ENCODE peak calls at places on chromosomes 12 and 14, in four cellular contexts. One of them, this sample, is unnamed.

GRCh38 chr12:68491204-68491960 is 119.3 kb upstream of the RAP1B start:
- DNase-seq in tibial artery: no peak
- DNase-seq in PC-3: no peak
- DNase-seq in heart left ventricle: no peak
- DNase-seq in this sample: no peak

GRCh38 chr14:103031956-103032355 is 25.4 kb downstream of the CDC42BPB start:
- DNase-seq in heart left ventricle: no peak
- DNase-seq in PC-3: peak
- DNase-seq in tibial artery: no peak
- DNase-seq in this sample: no peak

GRCh38 chr12:127293507-127294310 is 973.3 kb upstream of the TMEM132C start:
- DNase-seq in PC-3: peak
- DNase-seq in tibial artery: no peak
- DNase-seq in heart left ventricle: peak
- DNase-seq in this sample: peak

GRCh38 chr14:81400202-81400678 is at the start of gene STON2:
- DNase-seq in tibial artery: no peak
- DNase-seq in PC-3: peak
- DNase-seq in heart left ventricle: no peak
- DNase-seq in this sample: no peak

GRCh38 chr12:3225796-3226180 is 148.6 kb downstream of the TSPAN9 start:
- DNase-seq in tibial artery: no peak
- DNase-seq in heart left ventricle: no peak
- DNase-seq in PC-3: no peak
- DNase-seq in this sample: no peak

GRCh38 chr14:98171654-98172053 is 1100.3 kb downstream of the BCL11B start:
- DNase-seq in tibial artery: no peak
- DNase-seq in PC-3: no peak
- DNase-seq in heart left ventricle: no peak
- DNase-seq in this sample: no peak

GRCh38 chr12:127548123-127548553 is 718.8 kb upstream of the TMEM132C start:
- DNase-seq in heart left ventricle: no peak
- DNase-seq in tibial artery: no peak
- DNase-seq in PC-3: peak
- DNase-seq in this sample: no peak

GRCh38 chr14:83556746-83557460 is 1973.0 kb upstream of the FLRT2 start:
- DNase-seq in tibial artery: no peak
- DNase-seq in heart left ventricle: no peak
- DNase-seq in PC-3: peak
- DNase-seq in this sample: no peak

GRCh38 chr12:108360487-108360886 is 21.4 kb upstream of the CMKLR1 start:
- DNase-seq in PC-3: no peak
- DNase-seq in tibial artery: peak
- DNase-seq in heart left ventricle: no peak
- DNase-seq in this sample: peak

GRCh38 chr12:31772186-31772585 is 43.4 kb upstream of the AMN1 start:
- DNase-seq in PC-3: no peak
- DNase-seq in tibial artery: no peak
- DNase-seq in heart left ventricle: no peak
- DNase-seq in this sample: no peak

GRCh38 chr12:115597157-115597712 is 680.3 kb downstream of the MED13L start:
- DNase-seq in heart left ventricle: no peak
- DNase-seq in PC-3: peak
- DNase-seq in tibial artery: no peak
- DNase-seq in this sample: no peak

GRCh38 chr14:81018714-81019512 is 63.5 kb downstream of the TSHR start:
- DNase-seq in tibial artery: no peak
- DNase-seq in PC-3: no peak
- DNase-seq in heart left ventricle: no peak
- DNase-seq in this sample: no peak

GRCh38 chr14:57389646-57390036 is 745 bp upstream of the NAA30 start:
- DNase-seq in heart left ventricle: no peak
- DNase-seq in tibial artery: no peak
- DNase-seq in PC-3: no peak
- DNase-seq in this sample: no peak

GRCh38 chr14:68471964-68472508 is 320.8 kb downstream of the ZFP36L1 start:
- DNase-seq in heart left ventricle: no peak
- DNase-seq in PC-3: no peak
- DNase-seq in tibial artery: no peak
- DNase-seq in this sample: no peak

GRCh38 chr12:79707830-79708229 is 17.1 kb upstream of the PAWR start:
- DNase-seq in tibial artery: no peak
- DNase-seq in heart left ventricle: no peak
- DNase-seq in PC-3: no peak
- DNase-seq in this sample: no peak

GRCh38 chr14:36271222-36271621 is 49.2 kb downstream of the MBIP start:
- DNase-seq in PC-3: no peak
- DNase-seq in tibial artery: no peak
- DNase-seq in heart left ventricle: no peak
- DNase-seq in this sample: no peak

GRCh38 chr12:107126688-107127481 is 33.5 kb upstream of the CRY1 start:
- DNase-seq in PC-3: peak
- DNase-seq in tibial artery: no peak
- DNase-seq in heart left ventricle: no peak
- DNase-seq in this sample: no peak

GRCh38 chr12:25994252-25994651 is 35.8 kb downstream of the RASSF8 start:
- DNase-seq in tibial artery: no peak
- DNase-seq in heart left ventricle: no peak
- DNase-seq in PC-3: peak
- DNase-seq in this sample: no peak

GRCh38 chr14:103361868-103362267 is 23.3 kb upstream of the MARK3 start:
- DNase-seq in PC-3: peak
- DNase-seq in heart left ventricle: no peak
- DNase-seq in tibial artery: no peak
- DNase-seq in this sample: no peak

GRCh38 chr12:63869656-63870055 is 25.2 kb downstream of the SRGAP1 start:
- DNase-seq in PC-3: peak
- DNase-seq in tibial artery: no peak
- DNase-seq in heart left ventricle: no peak
- DNase-seq in this sample: no peak

GRCh38 chr14:94043111-94043755 is 17.1 kb downstream of the OTUB2 start:
- DNase-seq in heart left ventricle: no peak
- DNase-seq in PC-3: no peak
- DNase-seq in tibial artery: no peak
- DNase-seq in this sample: peak

GRCh38 chr12:102406033-102406584 is 74.3 kb downstream of the IGF1 start:
- DNase-seq in tibial artery: no peak
- DNase-seq in PC-3: no peak
- DNase-seq in heart left ventricle: peak
- DNase-seq in this sample: no peak

GRCh38 chr12:43861847-43862150 is 25.9 kb downstream of the TMEM117 start:
- DNase-seq in PC-3: no peak
- DNase-seq in tibial artery: no peak
- DNase-seq in heart left ventricle: no peak
- DNase-seq in this sample: no peak

GRCh38 chr12:15729097-15729496 is 60.1 kb downstream of the EPS8 start:
- DNase-seq in heart left ventricle: no peak
- DNase-seq in PC-3: no peak
- DNase-seq in tibial artery: no peak
- DNase-seq in this sample: no peak
- H3K27ac ChIP-seq in heart left ventricle: no peak
- H3K27ac ChIP-seq in PC-3: peak
- H3K27ac ChIP-seq in tibial artery: no peak
- H3K27ac ChIP-seq in this sample: no peak

DNA sequence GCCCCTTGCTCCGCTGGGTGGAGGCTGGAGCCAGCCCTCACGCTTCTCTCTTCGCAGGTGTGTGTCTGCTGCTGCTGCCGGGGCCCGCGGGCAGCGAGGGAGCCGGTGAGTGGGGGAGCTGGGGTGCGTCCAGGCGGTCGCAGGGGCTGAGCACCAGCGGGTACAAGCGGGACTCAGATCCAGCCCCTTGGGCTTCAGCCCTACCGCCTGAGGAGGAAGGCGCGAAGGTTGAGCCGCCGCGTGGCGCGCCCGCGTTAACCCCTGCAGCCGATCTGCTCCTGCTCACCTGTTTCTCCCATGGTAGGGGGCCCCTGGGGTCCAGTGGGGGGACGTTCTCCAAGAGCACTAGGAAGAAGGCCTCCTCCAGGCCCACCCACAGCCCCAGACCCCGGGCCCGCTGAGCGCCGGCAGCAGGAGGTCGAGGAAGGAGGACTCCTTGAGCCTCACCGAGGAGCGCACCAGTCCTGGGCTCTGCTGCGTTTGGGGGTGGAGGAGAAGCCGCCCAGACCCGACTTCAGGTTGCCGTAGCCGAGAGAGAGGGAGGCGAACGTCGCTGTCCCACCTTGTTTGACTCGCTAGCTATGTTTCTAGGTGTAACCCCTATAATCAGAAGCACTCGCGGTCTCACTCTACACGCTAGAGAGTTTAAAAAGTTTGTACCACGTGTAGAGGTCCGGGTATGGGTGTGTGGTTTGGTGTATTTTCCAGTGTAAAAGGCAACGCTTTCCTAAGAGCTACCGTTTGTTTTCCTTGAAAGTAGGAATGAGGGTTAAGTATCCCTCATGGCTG is 834 bp downstream of the COCH start:
- DNase-seq in heart left ventricle: no peak
- DNase-seq in PC-3: no peak
- DNase-seq in tibial artery: no peak
- DNase-seq in this sample: no peak
- H3K4me3 ChIP-seq in heart left ventricle: peak
- H3K4me3 ChIP-seq in PC-3: peak
- H3K4me3 ChIP-seq in tibial artery: peak
- H3K4me3 ChIP-seq in this sample: peak

GRCh38 chr12:6118891-6119568 is 5.4 kb downstream of the VWF start:
- DNase-seq in PC-3: no peak
- DNase-seq in tibial artery: peak
- DNase-seq in heart left ventricle: no peak
- DNase-seq in this sample: peak

GRCh38 chr12:6122211-6122610 is 2.3 kb downstream of the VWF start:
- DNase-seq in PC-3: no peak
- DNase-seq in heart left ventricle: no peak
- DNase-seq in tibial artery: peak
- DNase-seq in this sample: no peak

GRCh38 chr12:6124411-6125151 is at the start of gene VWF:
- DNase-seq in PC-3: no peak
- DNase-seq in tibial artery: peak
- DNase-seq in heart left ventricle: no peak
- DNase-seq in this sample: peak

GRCh38 chr12:6123258-6123657 is 1.2 kb downstream of the VWF start:
- DNase-seq in tibial artery: peak
- DNase-seq in heart left ventricle: no peak
- DNase-seq in PC-3: no peak
- DNase-seq in this sample: no peak

DNA sequence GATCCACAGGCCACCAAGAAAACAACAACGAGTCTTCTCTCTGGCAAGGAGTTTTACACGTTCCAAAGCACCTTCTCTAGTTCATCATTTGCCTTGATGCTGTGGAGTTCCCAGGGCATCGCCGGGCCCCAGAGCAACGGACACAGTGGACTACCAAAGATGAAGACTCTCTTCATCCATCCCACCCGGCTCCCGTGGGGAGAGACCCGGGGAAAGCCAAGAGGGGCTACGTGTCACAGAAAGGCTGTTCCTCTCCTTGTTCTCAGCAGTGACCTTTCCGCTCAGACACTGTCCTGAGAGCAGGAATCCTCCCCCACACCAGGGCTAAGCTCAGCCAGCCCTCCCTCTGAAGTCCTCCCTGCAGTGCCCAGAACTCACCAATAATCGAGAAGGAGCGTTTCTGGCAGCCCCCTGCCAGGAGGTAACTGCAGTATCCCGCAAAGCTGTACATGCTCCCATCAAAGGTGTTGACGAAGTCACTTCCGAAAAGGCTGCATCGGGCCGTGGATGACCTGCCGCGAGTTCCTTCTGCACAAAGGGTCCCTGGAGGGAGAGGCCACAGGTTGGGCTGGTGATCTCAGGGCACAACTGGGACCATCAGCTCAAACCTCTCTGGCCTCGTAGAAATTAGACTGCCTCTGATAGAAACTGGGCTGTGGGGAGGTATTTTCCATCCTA is 3.5 kb downstream of the VWF start:
- DNase-seq in heart left ventricle: no peak
- DNase-seq in PC-3: no peak
- DNase-seq in tibial artery: no peak
- DNase-seq in this sample: no peak
- H3K27ac ChIP-seq in heart left ventricle: peak
- H3K27ac ChIP-seq in PC-3: no peak
- H3K27ac ChIP-seq in tibial artery: no peak
- H3K27ac ChIP-seq in this sample: no peak

GRCh38 chr12:54006700-54007220 is 2.0 kb upstream of the HOXC8 start:
- DNase-seq in tibial artery: no peak
- DNase-seq in heart left ventricle: no peak
- DNase-seq in PC-3: no peak
- DNase-seq in this sample: no peak
- H3K4me3 ChIP-seq in tibial artery: peak
- H3K4me3 ChIP-seq in heart left ventricle: no peak
- H3K4me3 ChIP-seq in PC-3: no peak
- H3K4me3 ChIP-seq in this sample: peak

GRCh38 chr12:11838403-11838802 is 188.9 kb downstream of the ETV6 start:
- DNase-seq in PC-3: no peak
- DNase-seq in heart left ventricle: no peak
- DNase-seq in tibial artery: no peak
- DNase-seq in this sample: no peak

GRCh38 chr12:11836282-11836963 is 186.9 kb downstream of the ETV6 start:
- DNase-seq in tibial artery: no peak
- DNase-seq in heart left ventricle: peak
- DNase-seq in PC-3: no peak
- DNase-seq in this sample: no peak

GRCh38 chr12:11836964-11837286 is 187.5 kb downstream of the ETV6 start:
- DNase-seq in tibial artery: no peak
- DNase-seq in PC-3: no peak
- DNase-seq in heart left ventricle: no peak
- DNase-seq in this sample: no peak

GRCh38 chr12:11839093-11839641 is 189.7 kb downstream of the ETV6 start:
- DNase-seq in PC-3: peak
- DNase-seq in heart left ventricle: no peak
- DNase-seq in tibial artery: no peak
- DNase-seq in this sample: no peak

GRCh38 chr12:11837318-11837934 is 188.0 kb downstream of the ETV6 start:
- DNase-seq in PC-3: no peak
- DNase-seq in tibial artery: no peak
- DNase-seq in heart left ventricle: no peak
- DNase-seq in this sample: no peak
- H3K27ac ChIP-seq in PC-3: no peak
- H3K27ac ChIP-seq in tibial artery: peak
- H3K27ac ChIP-seq in heart left ventricle: peak
- H3K27ac ChIP-seq in this sample: no peak

DNA sequence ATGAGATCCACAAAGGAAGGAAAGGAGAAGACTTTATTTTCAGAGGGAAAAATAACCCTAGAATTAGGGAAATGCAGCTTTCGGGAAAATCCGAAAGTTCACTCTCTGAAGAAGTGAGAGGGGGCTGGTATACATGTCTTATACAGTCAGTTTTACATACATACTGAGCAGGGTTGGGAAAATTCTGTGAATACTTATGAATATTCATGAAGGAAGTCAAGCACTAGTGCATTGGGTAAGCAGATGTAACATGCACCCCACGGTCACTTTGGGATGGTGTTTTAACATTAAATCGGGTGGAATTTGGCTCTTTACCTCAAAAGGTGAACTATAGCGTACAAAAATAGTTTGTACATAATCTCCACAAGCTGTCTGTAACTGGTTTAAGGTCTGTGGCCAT is 15.6 kb upstream of the KLRF1 start:
- DNase-seq in tibial artery: no peak
- DNase-seq in heart left ventricle: no peak
- DNase-seq in PC-3: no peak
- DNase-seq in this sample: no peak
- H3K4me3 ChIP-seq in tibial artery: no peak
- H3K4me3 ChIP-seq in heart left ventricle: no peak
- H3K4me3 ChIP-seq in PC-3: no peak
- H3K4me3 ChIP-seq in this sample: no peak

This sample was measured in suprapubic skin.